ENCODE peak calls at places on chromosomes 2 and 18, in six cellular contexts. A is D341Med, Y is GM23338, O is T-helper 2 cell, C is mesothelial cell of epicardium, M is EL. N is an unnamed sample.

GRCh38 chr2:178474560-178474959 is 3.8 kb downstream of the FKBP7 start:
- DNase-seq in Y (no peak), C (no peak), M (no peak), O (no peak), A (no peak), N (no peak)

GRCh38 chr18:31241900-31242409 is 76.0 kb upstream of the DSG1 start:
- DNase-seq in C (peak; percentile 76), A (peak; percentile 64), Y (peak; percentile 80), M (no peak), O (no peak), N (peak; percentile 87)

GRCh38 chr2:101520246-101520645 is 45.3 kb upstream of the RFX8 start:
- DNase-seq in Y (no peak), C (no peak), O (no peak), A (no peak), M (peak; percentile 60), N (peak; percentile 8)

GRCh38 chr2:72271766-72272615 is 124.3 kb upstream of the CYP26B1 start:
- DNase-seq in M (no peak), A (no peak), C (peak; percentile 60), Y (no peak), O (no peak), N (no peak)

GRCh38 chr2:39913648-39914456 is 134.8 kb upstream of the THUMPD2 start:
- DNase-seq in A (peak; percentile 47), Y (peak; percentile 81), C (no peak), O (no peak), M (peak; percentile 77), N (peak; percentile 77)

GRCh38 chr2:240319855-240320560 is 115.5 kb upstream of the GPC1 start:
- DNase-seq in Y (no peak), A (peak; percentile 17), O (no peak), M (peak; percentile 92), C (peak; percentile 36), N (peak; percentile 13)

GRCh38 chr18:65942854-65943253 is 192.0 kb downstream of the CDH7 start:
- DNase-seq in M (no peak), C (no peak), Y (peak; percentile 30), A (no peak), O (no peak), N (no peak)

GRCh38 chr2:129936334-129936934 is 43.0 kb upstream of the RAB6C start:
- DNase-seq in C (peak; percentile 66), A (no peak), Y (peak; percentile 80), O (no peak), M (no peak), N (no peak)

GRCh38 chr2:68000170-68000825 is 62.5 kb downstream of the C1D start:
- DNase-seq in O (no peak), A (no peak), Y (no peak), C (no peak), M (no peak), N (no peak)